ENCODE peak calls at places on chromosomes 4 and X, in nine cellular contexts. R, C, A, F, X, K, J, N and H are unnamed samples.

GRCh38 chrX:140510306-140510676 is 5.4 kb upstream of the SOX3 start:
- DNase-seq in R (no peak), C (no peak), A (no peak), F (no peak), X (peak; percentile 42), K (no peak), J (no peak), N (no peak), H (no peak)

GRCh38 chr4:88731359-88731758 is 33.7 kb upstream of the NAP1L5 start:
- DNase-seq in R (peak; percentile 44), C (no peak), A (no peak), F (no peak), X (no peak), K (no peak), J (no peak), N (no peak), H (no peak)

GRCh38 chr4:7094931-7095330 is 27.1 kb upstream of the GRPEL1 start:
- DNase-seq in R (no peak), C (no peak), A (no peak), F (no peak), X (no peak), K (no peak), J (no peak), N (no peak), H (no peak)

GRCh38 chr4:26753187-26753586 is 107.5 kb upstream of the STIM2 start:
- DNase-seq in R (no peak), C (no peak), A (no peak), F (no peak), X (no peak), K (no peak), J (no peak), N (no peak), H (no peak)

GRCh38 chr4:128333309-128334006 is 45.8 kb upstream of the PGRMC2 start:
- DNase-seq in R (peak; percentile 11), C (no peak), A (no peak), F (no peak), X (no peak), K (no peak), J (no peak), N (no peak), H (no peak)

GRCh38 chr4:69907151-69907550 is 23.7 kb upstream of the CSN1S1 start:
- DNase-seq in R (no peak), C (no peak), A (peak; percentile 38), F (no peak), X (no peak), K (no peak), J (no peak), N (no peak), H (no peak)

GRCh38 chrX:25004485-25005032 is 11.2 kb downstream of the ARX start:
- DNase-seq in R (no peak), C (no peak), A (no peak), F (no peak), X (no peak), K (no peak), J (no peak), N (no peak), H (no peak)

GRCh38 chr4:113469023-113469390 is 292.5 kb downstream of the CAMK2D start:
- DNase-seq in R (peak; percentile 52), C (no peak), A (no peak), F (no peak), X (peak; percentile 24), K (no peak), J (no peak), N (no peak), H (no peak)

GRCh38 chr4:118173126-118173525 is 138.8 kb downstream of the NDST3 start:
- DNase-seq in R (peak; percentile 3), C (no peak), A (no peak), F (no peak), X (no peak), K (no peak), J (peak; percentile 14), N (no peak), H (no peak)

GRCh38 chr4:14125375-14126129 is 498.0 kb upstream of the BOD1L1 start:
- DNase-seq in R (no peak), C (no peak), A (no peak), F (no peak), X (no peak), K (no peak), J (no peak), N (no peak), H (peak; percentile 4)

GRCh38 chrX:19373034-19373891 is 29.5 kb downstream of the PDHA1 start:
- DNase-seq in R (no peak), C (peak; percentile 56), A (no peak), F (no peak), X (peak; percentile 67), K (no peak), J (no peak), N (no peak), H (no peak)

GRCh38 chrX:132266583-132267355 is 47.5 kb upstream of the RAP2C start:
- DNase-seq in R (peak; percentile 51), C (no peak), A (no peak), F (no peak), X (no peak), K (no peak), J (no peak), N (no peak), H (no peak)

GRCh38 chrX:140034916-140035315 is 69.6 kb upstream of the CXorf66 start:
- DNase-seq in R (no peak), C (peak; percentile 8), A (no peak), F (no peak), X (peak; percentile 8), K (no peak), J (peak; percentile 7), N (peak; percentile 8), H (no peak)